ENCODE peak calls at places on chromosomes 4 and X, in eight cellular contexts. B is COR-L47; Z is fibroblast of lung; H is activated CD4-positive, alpha-beta memory T cell treated with anti-CD3 and anti-CD28 coated beads, Interleukin-2, amount 10 ng/mL, durations not matched to agents 7 days and 5 days; C is mucosa of descending colon; T is Ammon's horn; O is right cardiac atrium; E is lung microvascular endothelial cell. Q is an unnamed sample.

GRCh38 chr4:72701987-72702819 is 133.2 kb upstream of the ADAMTS3 start:
- DNase-seq in C (peak; percentile 73), E (peak; percentile 65), H (peak; percentile 26), Z (peak; percentile 65), O (no peak), B (peak; percentile 63), T (peak; percentile 64), Q (no peak)

GRCh38 chrX:107766470-107767140 is 9.0 kb downstream of the TSC22D3 start:
- DNase-seq in T (no peak), O (peak; percentile 66), Z (peak; percentile 48), H (no peak), E (no peak), C (peak; percentile 9), B (no peak), Q (peak; percentile 53)

GRCh38 chrX:3520987-3521875 is 174.8 kb upstream of the MXRA5 start:
- DNase-seq in B (no peak), C (no peak), O (no peak), T (no peak), H (no peak), Z (no peak), E (no peak), Q (no peak)

GRCh38 chr4:80336582-80336981 is 1.1 kb downstream of the CFAP299 start:
- DNase-seq in Z (peak; percentile 40), H (no peak), T (peak; percentile 21), B (peak; percentile 65), C (peak; percentile 27), E (peak; percentile 41), O (no peak), Q (no peak)

GRCh38 chr4:573122-573892 is 2.8 kb downstream of the TMEM271 start:
- DNase-seq in H (no peak), B (peak; percentile 17), C (no peak), Z (no peak), T (no peak), E (no peak), O (no peak), Q (no peak)

GRCh38 chr4:122346503-122346902 is 32.3 kb upstream of the ADAD1 start:
- DNase-seq in C (no peak), E (no peak), Z (no peak), O (no peak), H (no peak), T (no peak), B (no peak), Q (no peak)

GRCh38 chr4:68658672-68659071 is 11.8 kb downstream of the UGT2B15 start:
- DNase-seq in H (no peak), E (no peak), B (no peak), Z (no peak), T (no peak), C (no peak), O (no peak), Q (no peak)

GRCh38 chr4:118032691-118033090 is 1.6 kb upstream of the NDST3 start:
- DNase-seq in H (no peak), O (no peak), Z (peak; percentile 5), T (no peak), C (no peak), B (no peak), E (no peak), Q (no peak)

GRCh38 chr4:75672461-75673026 is 667 bp downstream of the G3BP2 start:
- DNase-seq in O (peak; percentile 69), E (peak; percentile 58), Z (peak; percentile 53), C (peak; percentile 86), B (peak; percentile 46), T (peak; percentile 62), H (peak; percentile 85), Q (peak; percentile 67)

GRCh38 chrX:153862369-153863250 is 23.4 kb downstream of the L1CAM start:
- DNase-seq in E (no peak), B (no peak), O (no peak), C (no peak), Z (no peak), H (no peak), T (no peak), Q (no peak)

GRCh38 chr4:13906727-13907126 is 279.2 kb upstream of the BOD1L1 start:
- DNase-seq in H (no peak), O (no peak), Z (no peak), B (no peak), E (no peak), T (no peak), C (no peak), Q (no peak)

GRCh38 chr4:41212221-41213203 is 1.8 kb downstream of the APBB2 start:
- DNase-seq in O (no peak), H (no peak), B (peak; percentile 48), C (peak; percentile 62), Z (peak; percentile 81), T (peak; percentile 79), E (peak; percentile 88), Q (no peak)